ENCODE peak calls at places on chromosomes 4 and X, in ten cellular contexts. B, E, I, T, G, F, A, L, Z and R are unnamed samples.

GRCh38 chrX:139560221-139560620 is 29.7 kb downstream of the F9 start:
- DNase-seq in B (no peak), E (no peak), I (no peak), T (no peak), G (no peak), F (no peak), A (no peak), L (no peak), Z (peak), R (no peak)

GRCh38 chr4:149715822-149716585 is 99.6 kb downstream of the IQCM start:
- DNase-seq in B (no peak), E (no peak), I (no peak), T (no peak), G (no peak), F (peak), A (no peak), L (peak), Z (no peak), R (peak)

GRCh38 chr4:95362906-95363578 is 185.7 kb downstream of the UNC5C start:
- DNase-seq in B (no peak), E (peak), I (no peak), T (peak), G (no peak), F (no peak), A (peak), L (no peak), Z (peak), R (peak)

GRCh38 chr4:1983846-1984405 is 24.8 kb downstream of the NELFA start:
- DNase-seq in B (no peak), E (no peak), I (no peak), T (no peak), G (peak), F (peak), A (no peak), L (peak), Z (no peak), R (peak)

GRCh38 chr4:186580669-186581068 is 25.3 kb upstream of the MTNR1A start:
- DNase-seq in B (no peak), E (no peak), I (no peak), T (no peak), G (no peak), F (no peak), A (no peak), L (no peak), Z (no peak), R (no peak)

GRCh38 chr4:112348488-112349158 is 51.5 kb downstream of the ALPK1 start:
- DNase-seq in B (peak), E (peak), I (no peak), T (no peak), G (peak), F (peak), A (peak), L (peak), Z (peak), R (no peak)

GRCh38 chr4:182832352-182833120 is 84.7 kb downstream of the DCTD start:
- DNase-seq in B (no peak), E (no peak), I (no peak), T (no peak), G (no peak), F (no peak), A (no peak), L (no peak), Z (no peak), R (no peak)

GRCh38 chr4:98745372-98745771 is 87.0 kb upstream of the TSPAN5 start:
- DNase-seq in B (no peak), E (peak), I (no peak), T (peak), G (peak), F (no peak), A (peak), L (no peak), Z (peak), R (no peak)

GRCh38 chr4:112853662-112854256 is 195.7 kb upstream of the ANK2 start:
- DNase-seq in B (no peak), E (peak), I (no peak), T (no peak), G (no peak), F (no peak), A (no peak), L (no peak), Z (peak), R (no peak)

GRCh38 chrX:821311-822178 is 191.0 kb downstream of the SHOX start:
- DNase-seq in B (no peak), E (no peak), I (no peak), T (no peak), G (no peak), F (no peak), A (no peak), L (no peak), Z (no peak), R (no peak)

GRCh38 chrX:826448-826847 is 195.9 kb downstream of the SHOX start:
- DNase-seq in B (no peak), E (no peak), I (no peak), T (no peak), G (no peak), F (no peak), A (peak), L (no peak), Z (peak), R (no peak)

GRCh38 chrX:829145-829544 is 198.6 kb downstream of the SHOX start:
- DNase-seq in B (no peak), E (no peak), I (no peak), T (no peak), G (no peak), F (no peak), A (no peak), L (no peak), Z (no peak), R (no peak)

GRCh38 chrX:830532-830931 is 199.9 kb downstream of the SHOX start:
- DNase-seq in B (no peak), E (no peak), I (no peak), T (no peak), G (no peak), F (no peak), A (no peak), L (no peak), Z (no peak), R (no peak)

DNA sequence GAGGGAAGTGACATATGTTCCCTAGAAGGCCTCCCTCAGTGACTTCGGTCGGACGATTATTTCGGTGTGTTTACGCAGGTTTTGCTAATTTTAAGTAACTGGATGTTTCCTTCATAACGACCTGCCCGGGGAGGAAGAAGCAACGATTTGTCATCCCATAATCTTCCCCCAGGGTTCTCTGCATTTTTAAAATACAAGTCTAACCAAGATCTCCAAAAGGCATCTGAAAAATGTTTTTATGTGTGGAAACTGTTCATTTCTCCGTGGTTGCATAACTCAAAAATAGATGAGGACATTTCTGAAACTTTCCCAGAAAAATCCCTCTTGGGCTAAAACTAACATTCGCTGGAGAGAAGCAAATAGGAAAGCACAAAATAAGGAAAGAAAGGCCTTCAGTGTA is 195.4 kb downstream of the SHOX start:
- DNase-seq in B (peak), E (no peak), I (no peak), T (no peak), G (no peak), F (no peak), A (peak), L (no peak), Z (peak), R (no peak)
- H3K4me3 ChIP-seq in B (no peak), E (no peak), I (no peak), T (no peak), G (no peak), F (no peak), A (no peak), L (no peak), Z (no peak), R (no peak)

GRCh38 chr4:87422104-87423052 is at the start of gene NUDT9:
- DNase-seq in B (peak), E (peak), I (peak), T (peak), G (peak), F (peak), A (peak), L (peak), Z (peak), R (peak)

GRCh38 chr4:87425711-87426110 is 3.3 kb downstream of the NUDT9 start:
- DNase-seq in B (no peak), E (peak), I (no peak), T (no peak), G (no peak), F (no peak), A (no peak), L (no peak), Z (no peak), R (no peak)

GRCh38 chr4:87426865-87427517 is 4.6 kb downstream of the NUDT9 start:
- DNase-seq in B (no peak), E (no peak), I (no peak), T (no peak), G (no peak), F (no peak), A (no peak), L (no peak), Z (no peak), R (no peak)

GRCh38 chr4:87420431-87420830 is 1.9 kb upstream of the NUDT9 start:
- DNase-seq in B (no peak), E (no peak), I (no peak), T (no peak), G (no peak), F (no peak), A (no peak), L (no peak), Z (no peak), R (no peak)

GRCh38 chr4:87423313-87424031 is 1.1 kb downstream of the NUDT9 start:
- DNase-seq in B (no peak), E (peak), I (no peak), T (peak), G (no peak), F (no peak), A (no peak), L (no peak), Z (peak), R (no peak)
- H3K4me3 ChIP-seq in B (peak), E (peak), I (peak), T (peak), G (no peak), F (peak), A (peak), L (peak), Z (peak), R (peak)

GRCh38 chr4:168483786-168484185 is 3.5 kb upstream of the DDX60L start:
- DNase-seq in B (no peak), E (no peak), I (no peak), T (no peak), G (no peak), F (no peak), A (no peak), L (no peak), Z (peak), R (no peak)
- H3K4me3 ChIP-seq in B (no peak), E (no peak), I (no peak), T (no peak), G (no peak), F (no peak), A (no peak), L (no peak), Z (no peak), R (no peak)

GRCh38 chr4:84470204-84470785 is 28.8 kb downstream of the NKX6-1 start:
- DNase-seq in B (no peak), E (no peak), I (no peak), T (peak), G (no peak), F (no peak), A (no peak), L (no peak), Z (peak), R (no peak)
- H3K4me3 ChIP-seq in B (no peak), E (no peak), I (no peak), T (no peak), G (no peak), F (no peak), A (no peak), L (no peak), Z (no peak), R (no peak)

DNA sequence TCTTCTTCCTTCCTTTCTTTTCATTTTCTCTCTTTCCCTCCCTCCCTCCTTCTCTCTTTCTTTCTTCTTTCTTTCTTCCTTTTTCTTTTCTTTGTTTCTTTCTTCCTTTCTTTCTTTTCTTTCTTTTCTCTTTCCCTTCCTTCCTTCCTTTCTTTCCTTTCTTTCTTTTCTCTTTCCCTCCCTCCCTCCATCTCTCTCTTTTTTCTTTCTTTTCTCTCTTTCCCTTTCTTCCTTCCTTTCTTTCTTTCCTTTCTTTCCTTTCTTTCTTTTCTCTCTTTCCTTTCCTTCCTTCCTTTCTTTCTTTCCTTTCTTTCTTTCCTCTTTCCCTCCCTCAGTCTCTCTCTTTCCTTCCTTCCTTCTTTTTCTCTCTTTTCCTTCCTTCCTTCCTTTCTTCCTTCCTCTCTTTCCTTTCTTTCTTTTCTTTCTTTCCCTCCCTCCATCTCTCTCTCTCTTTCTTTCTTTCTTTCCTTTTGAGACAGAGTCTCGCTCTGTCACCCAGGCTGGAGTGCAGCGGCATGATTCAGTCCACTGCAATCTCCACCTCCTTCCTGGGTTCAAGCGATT is 44.4 kb downstream of the CRLF2 start:
- DNase-seq in B (no peak), E (no peak), I (no peak), T (no peak), G (no peak), F (no peak), A (no peak), L (no peak), Z (no peak), R (no peak)
- H3K4me3 ChIP-seq in B (no peak), E (no peak), I (no peak), T (no peak), G (no peak), F (no peak), A (no peak), L (no peak), Z (no peak), R (no peak)

GRCh38 chrX:131792356-131792749 is 230.7 kb upstream of the STK26 start:
- DNase-seq in B (no peak), E (no peak), I (peak), T (peak), G (peak), F (no peak), A (peak), L (peak), Z (peak), R (peak)

GRCh38 chrX:131791608-131792355 is 231.3 kb upstream of the STK26 start:
- DNase-seq in B (no peak), E (no peak), I (no peak), T (no peak), G (no peak), F (no peak), A (no peak), L (no peak), Z (peak), R (peak)

GRCh38 chrX:131792789-131793462 is 230.2 kb upstream of the STK26 start:
- DNase-seq in B (no peak), E (no peak), I (peak), T (peak), G (peak), F (no peak), A (peak), L (peak), Z (peak), R (peak)

GRCh38 chrX:131801066-131801465 is 222.0 kb upstream of the STK26 start:
- DNase-seq in B (no peak), E (no peak), I (no peak), T (no peak), G (no peak), F (no peak), A (no peak), L (no peak), Z (no peak), R (no peak)

GRCh38 chrX:131795442-131796229 is 227.5 kb upstream of the STK26 start:
- DNase-seq in B (no peak), E (no peak), I (peak), T (no peak), G (no peak), F (no peak), A (no peak), L (no peak), Z (no peak), R (no peak)
- H3K4me3 ChIP-seq in B (no peak), E (no peak), I (peak), T (no peak), G (no peak), F (no peak), A (no peak), L (no peak), Z (no peak), R (no peak)

GRCh38 chrX:151695583-151695930 is 299 bp downstream of the PRRG3 start:
- DNase-seq in B (no peak), E (no peak), I (no peak), T (no peak), G (no peak), F (no peak), A (no peak), L (no peak), Z (no peak), R (no peak)
- H3K4me3 ChIP-seq in B (no peak), E (no peak), I (no peak), T (no peak), G (no peak), F (no peak), A (no peak), L (no peak), Z (no peak), R (peak)

GRCh38 chr4:52715914-52716313 is 35.3 kb downstream of the ERVMER34-1 start:
- DNase-seq in B (no peak), E (no peak), I (no peak), T (no peak), G (no peak), F (no peak), A (no peak), L (no peak), Z (no peak), R (no peak)
- H3K4me3 ChIP-seq in B (no peak), E (no peak), I (no peak), T (no peak), G (no peak), F (no peak), A (no peak), L (no peak), Z (no peak), R (no peak)